ENCODE peak calls at places on chromosome 9, in five cellular contexts. One of them, this sample, is unnamed.

GRCh38 chr9:8857330-8858249 is 1058.0 kb upstream of the DMAC1 start:
- DNase-seq in activated CD4-positive, alpha-beta T cell treated with anti-CD3 and anti-CD28 coated beads for 24 hours: peak; percentile 4
- DNase-seq in T-helper 1 cell: no peak
- DNase-seq in GM12864: no peak
- DNase-seq in GM04504: no peak
- DNase-seq in this sample: no peak

GRCh38 chr9:6675268-6675667 is 29.7 kb upstream of the GLDC start:
- DNase-seq in activated CD4-positive, alpha-beta T cell treated with anti-CD3 and anti-CD28 coated beads for 24 hours: no peak
- DNase-seq in T-helper 1 cell: no peak
- DNase-seq in GM12864: no peak
- DNase-seq in GM04504: no peak
- DNase-seq in this sample: no peak

GRCh38 chr9:3337515-3337914 is 188.3 kb downstream of the RFX3 start:
- DNase-seq in activated CD4-positive, alpha-beta T cell treated with anti-CD3 and anti-CD28 coated beads for 24 hours: no peak
- DNase-seq in T-helper 1 cell: no peak
- DNase-seq in GM12864: no peak
- DNase-seq in GM04504: peak; percentile 17
- DNase-seq in this sample: no peak

GRCh38 chr9:111679199-111679598 is 17.8 kb downstream of the GNG10 start:
- DNase-seq in activated CD4-positive, alpha-beta T cell treated with anti-CD3 and anti-CD28 coated beads for 24 hours: no peak
- DNase-seq in T-helper 1 cell: no peak
- DNase-seq in GM12864: no peak
- DNase-seq in GM04504: no peak
- DNase-seq in this sample: no peak

GRCh38 chr9:112921549-112921948 is 30.9 kb upstream of the SLC46A2 start:
- DNase-seq in activated CD4-positive, alpha-beta T cell treated with anti-CD3 and anti-CD28 coated beads for 24 hours: no peak
- DNase-seq in T-helper 1 cell: no peak
- DNase-seq in GM12864: peak; percentile 19
- DNase-seq in GM04504: peak; percentile 24
- DNase-seq in this sample: no peak

GRCh38 chr9:93473411-93473810 is 20.0 kb upstream of the FAM120AOS start:
- DNase-seq in activated CD4-positive, alpha-beta T cell treated with anti-CD3 and anti-CD28 coated beads for 24 hours: no peak
- DNase-seq in T-helper 1 cell: no peak
- DNase-seq in GM12864: no peak
- DNase-seq in GM04504: no peak
- DNase-seq in this sample: no peak

GRCh38 chr9:130186051-130186450 is 13.8 kb downstream of the NCS1 start:
- DNase-seq in activated CD4-positive, alpha-beta T cell treated with anti-CD3 and anti-CD28 coated beads for 24 hours: no peak
- DNase-seq in T-helper 1 cell: no peak
- DNase-seq in GM12864: no peak
- DNase-seq in GM04504: no peak
- DNase-seq in this sample: no peak

GRCh38 chr9:132694144-132694543 is 23.9 kb downstream of the GTF3C4 start:
- DNase-seq in activated CD4-positive, alpha-beta T cell treated with anti-CD3 and anti-CD28 coated beads for 24 hours: no peak
- DNase-seq in T-helper 1 cell: no peak
- DNase-seq in GM12864: no peak
- DNase-seq in GM04504: no peak
- DNase-seq in this sample: no peak

GRCh38 chr9:76880210-76880609 is 25.7 kb downstream of the PRUNE2 start:
- DNase-seq in activated CD4-positive, alpha-beta T cell treated with anti-CD3 and anti-CD28 coated beads for 24 hours: no peak
- DNase-seq in T-helper 1 cell: no peak
- DNase-seq in GM12864: no peak
- DNase-seq in GM04504: no peak
- DNase-seq in this sample: no peak

GRCh38 chr9:124054671-124055212 is 43.2 kb downstream of the LHX2 start:
- DNase-seq in activated CD4-positive, alpha-beta T cell treated with anti-CD3 and anti-CD28 coated beads for 24 hours: peak; percentile 30
- DNase-seq in T-helper 1 cell: no peak
- DNase-seq in GM12864: peak; percentile 41
- DNase-seq in GM04504: peak; percentile 29
- DNase-seq in this sample: peak; percentile 87

GRCh38 chr9:79524266-79524665 is 47.5 kb upstream of the TLE4 start:
- DNase-seq in activated CD4-positive, alpha-beta T cell treated with anti-CD3 and anti-CD28 coated beads for 24 hours: no peak
- DNase-seq in T-helper 1 cell: no peak
- DNase-seq in GM12864: no peak
- DNase-seq in GM04504: peak; percentile 6
- DNase-seq in this sample: no peak

GRCh38 chr9:33082538-33083326 is 6.3 kb upstream of the SMU1 start:
- DNase-seq in activated CD4-positive, alpha-beta T cell treated with anti-CD3 and anti-CD28 coated beads for 24 hours: no peak
- DNase-seq in T-helper 1 cell: no peak
- DNase-seq in GM12864: no peak
- DNase-seq in GM04504: no peak
- DNase-seq in this sample: no peak

GRCh38 chr9:135701067-135701967 is 668 bp upstream of the KCNT1 start:
- DNase-seq in activated CD4-positive, alpha-beta T cell treated with anti-CD3 and anti-CD28 coated beads for 24 hours: no peak
- DNase-seq in T-helper 1 cell: no peak
- DNase-seq in GM12864: no peak
- DNase-seq in GM04504: no peak
- DNase-seq in this sample: no peak

GRCh38 chr9:36119476-36119875 is 17.1 kb upstream of the GLIPR2 start:
- DNase-seq in activated CD4-positive, alpha-beta T cell treated with anti-CD3 and anti-CD28 coated beads for 24 hours: no peak
- DNase-seq in T-helper 1 cell: no peak
- DNase-seq in GM12864: no peak
- DNase-seq in GM04504: no peak
- DNase-seq in this sample: no peak

GRCh38 chr9:12604154-12604825 is 88.9 kb upstream of the TYRP1 start:
- DNase-seq in activated CD4-positive, alpha-beta T cell treated with anti-CD3 and anti-CD28 coated beads for 24 hours: no peak
- DNase-seq in T-helper 1 cell: no peak
- DNase-seq in GM12864: no peak
- DNase-seq in GM04504: peak; percentile 13
- DNase-seq in this sample: no peak

GRCh38 chr9:86846679-86847078 is 100.6 kb downstream of the GAS1 start:
- DNase-seq in activated CD4-positive, alpha-beta T cell treated with anti-CD3 and anti-CD28 coated beads for 24 hours: no peak
- DNase-seq in T-helper 1 cell: no peak
- DNase-seq in GM12864: no peak
- DNase-seq in GM04504: no peak
- DNase-seq in this sample: no peak

GRCh38 chr9:12964271-12964670 is 189.5 kb downstream of the LURAP1L start:
- DNase-seq in activated CD4-positive, alpha-beta T cell treated with anti-CD3 and anti-CD28 coated beads for 24 hours: no peak
- DNase-seq in T-helper 1 cell: no peak
- DNase-seq in GM12864: no peak
- DNase-seq in GM04504: no peak
- DNase-seq in this sample: no peak

GRCh38 chr9:34809504-34810186 is 99.7 kb upstream of the CCL21 start:
- DNase-seq in activated CD4-positive, alpha-beta T cell treated with anti-CD3 and anti-CD28 coated beads for 24 hours: no peak
- DNase-seq in T-helper 1 cell: no peak
- DNase-seq in GM12864: no peak
- DNase-seq in GM04504: no peak
- DNase-seq in this sample: no peak

GRCh38 chr9:68462004-68462775 is 78.5 kb downstream of the TMEM252 start:
- DNase-seq in activated CD4-positive, alpha-beta T cell treated with anti-CD3 and anti-CD28 coated beads for 24 hours: no peak
- DNase-seq in T-helper 1 cell: no peak
- DNase-seq in GM12864: no peak
- DNase-seq in GM04504: no peak
- DNase-seq in this sample: no peak

GRCh38 chr9:116153765-116154333 is at the start of gene PAPPA:
- DNase-seq in activated CD4-positive, alpha-beta T cell treated with anti-CD3 and anti-CD28 coated beads for 24 hours: no peak
- DNase-seq in T-helper 1 cell: no peak
- DNase-seq in GM12864: no peak
- DNase-seq in GM04504: no peak
- DNase-seq in this sample: no peak

GRCh38 chr9:94741856-94742255 is 15.4 kb downstream of the AOPEP start:
- DNase-seq in activated CD4-positive, alpha-beta T cell treated with anti-CD3 and anti-CD28 coated beads for 24 hours: no peak
- DNase-seq in T-helper 1 cell: no peak
- DNase-seq in GM12864: no peak
- DNase-seq in GM04504: no peak
- DNase-seq in this sample: no peak

GRCh38 chr9:72912476-72913381 is 40.1 kb downstream of the ALDH1A1 start:
- DNase-seq in activated CD4-positive, alpha-beta T cell treated with anti-CD3 and anti-CD28 coated beads for 24 hours: no peak
- DNase-seq in T-helper 1 cell: no peak
- DNase-seq in GM12864: no peak
- DNase-seq in GM04504: no peak
- DNase-seq in this sample: no peak

GRCh38 chr9:6645153-6646027 is at the start of gene GLDC:
- DNase-seq in activated CD4-positive, alpha-beta T cell treated with anti-CD3 and anti-CD28 coated beads for 24 hours: peak; percentile 43
- DNase-seq in T-helper 1 cell: no peak
- DNase-seq in GM12864: peak; percentile 58
- DNase-seq in GM04504: no peak
- DNase-seq in this sample: no peak

GRCh38 chr9:69653261-69653660 is 18.9 kb downstream of the APBA1 start:
- DNase-seq in activated CD4-positive, alpha-beta T cell treated with anti-CD3 and anti-CD28 coated beads for 24 hours: no peak
- DNase-seq in T-helper 1 cell: no peak
- DNase-seq in GM12864: no peak
- DNase-seq in GM04504: no peak
- DNase-seq in this sample: no peak

GRCh38 chr9:135137398-135137832 is 49.9 kb downstream of the OLFM1 start:
- DNase-seq in activated CD4-positive, alpha-beta T cell treated with anti-CD3 and anti-CD28 coated beads for 24 hours: no peak
- DNase-seq in T-helper 1 cell: no peak
- DNase-seq in GM12864: no peak
- DNase-seq in GM04504: no peak
- DNase-seq in this sample: no peak

GRCh38 chr9:33132249-33132772 is 34.8 kb downstream of the B4GALT1 start:
- DNase-seq in activated CD4-positive, alpha-beta T cell treated with anti-CD3 and anti-CD28 coated beads for 24 hours: no peak
- DNase-seq in T-helper 1 cell: no peak
- DNase-seq in GM12864: no peak
- DNase-seq in GM04504: peak; percentile 66
- DNase-seq in this sample: no peak

GRCh38 chr9:128282500-128282899 is 6.4 kb downstream of the SWI5 start:
- DNase-seq in activated CD4-positive, alpha-beta T cell treated with anti-CD3 and anti-CD28 coated beads for 24 hours: no peak
- DNase-seq in T-helper 1 cell: no peak
- DNase-seq in GM12864: no peak
- DNase-seq in GM04504: no peak
- DNase-seq in this sample: no peak

GRCh38 chr9:614421-614820 is 227.1 kb upstream of the DMRT1 start:
- DNase-seq in activated CD4-positive, alpha-beta T cell treated with anti-CD3 and anti-CD28 coated beads for 24 hours: no peak
- DNase-seq in T-helper 1 cell: no peak
- DNase-seq in GM12864: no peak
- DNase-seq in GM04504: no peak
- DNase-seq in this sample: no peak

GRCh38 chr9:82524407-82524806 is 535.8 kb downstream of the SPATA31D1 start:
- DNase-seq in activated CD4-positive, alpha-beta T cell treated with anti-CD3 and anti-CD28 coated beads for 24 hours: no peak
- DNase-seq in T-helper 1 cell: no peak
- DNase-seq in GM12864: no peak
- DNase-seq in GM04504: no peak
- DNase-seq in this sample: no peak

GRCh38 chr9:63817622-63818518 is 1467.1 kb downstream of the FOXD4L5 start:
- DNase-seq in activated CD4-positive, alpha-beta T cell treated with anti-CD3 and anti-CD28 coated beads for 24 hours: peak; percentile 32
- DNase-seq in T-helper 1 cell: peak; percentile 36
- DNase-seq in GM12864: peak; percentile 39
- DNase-seq in GM04504: no peak
- DNase-seq in this sample: peak; percentile 75

GRCh38 chr9:123517512-123517911 is 161.5 kb downstream of the CRB2 start:
- DNase-seq in activated CD4-positive, alpha-beta T cell treated with anti-CD3 and anti-CD28 coated beads for 24 hours: no peak
- DNase-seq in T-helper 1 cell: no peak
- DNase-seq in GM12864: no peak
- DNase-seq in GM04504: no peak
- DNase-seq in this sample: no peak

GRCh38 chr9:118529210-118529609 is 825.0 kb downstream of the TLR4 start:
- DNase-seq in activated CD4-positive, alpha-beta T cell treated with anti-CD3 and anti-CD28 coated beads for 24 hours: no peak
- DNase-seq in T-helper 1 cell: no peak
- DNase-seq in GM12864: no peak
- DNase-seq in GM04504: peak; percentile 34
- DNase-seq in this sample: no peak